ENCODE peak calls at places on chromosomes 4 and X, in nine cellular contexts. One of them, this sample, is unnamed.

GRCh38 chr4:56181140-56181950 is 205.9 kb downstream of the AASDH start:
- DNase-seq in nephron progenitor cell: no peak
- DNase-seq in CD8-positive, alpha-beta T cell: no peak
- DNase-seq in OCI-LY7: no peak
- DNase-seq in endothelial cell: no peak
- DNase-seq in Panc1: no peak
- DNase-seq in fibroblast of mammary gland: no peak
- DNase-seq in GM13976: no peak
- DNase-seq in neural crest cell: no peak
- DNase-seq in this sample: peak

GRCh38 chrX:24395775-24396174 is 35.3 kb downstream of the SUPT20HL1 start:
- DNase-seq in nephron progenitor cell: peak
- DNase-seq in CD8-positive, alpha-beta T cell: no peak
- DNase-seq in OCI-LY7: peak
- DNase-seq in endothelial cell: peak
- DNase-seq in Panc1: peak
- DNase-seq in fibroblast of mammary gland: peak
- DNase-seq in GM13976: peak
- DNase-seq in neural crest cell: peak
- DNase-seq in this sample: peak

GRCh38 chr4:10347281-10347795 is 109.9 kb downstream of the ZNF518B start:
- DNase-seq in nephron progenitor cell: no peak
- DNase-seq in CD8-positive, alpha-beta T cell: no peak
- DNase-seq in OCI-LY7: no peak
- DNase-seq in endothelial cell: no peak
- DNase-seq in Panc1: no peak
- DNase-seq in fibroblast of mammary gland: no peak
- DNase-seq in GM13976: no peak
- DNase-seq in neural crest cell: no peak
- DNase-seq in this sample: no peak

GRCh38 chr4:179625391-179625790 is 2183.2 kb upstream of the AGA start:
- DNase-seq in nephron progenitor cell: no peak
- DNase-seq in CD8-positive, alpha-beta T cell: no peak
- DNase-seq in OCI-LY7: no peak
- DNase-seq in endothelial cell: no peak
- DNase-seq in Panc1: no peak
- DNase-seq in fibroblast of mammary gland: peak
- DNase-seq in GM13976: no peak
- DNase-seq in neural crest cell: no peak
- DNase-seq in this sample: peak

GRCh38 chrX:103656623-103657022 is 27.8 kb downstream of the TCEAL1 start:
- DNase-seq in nephron progenitor cell: no peak
- DNase-seq in CD8-positive, alpha-beta T cell: no peak
- DNase-seq in OCI-LY7: no peak
- DNase-seq in endothelial cell: no peak
- DNase-seq in Panc1: peak
- DNase-seq in fibroblast of mammary gland: peak
- DNase-seq in GM13976: no peak
- DNase-seq in neural crest cell: no peak
- DNase-seq in this sample: no peak

GRCh38 chr4:6019316-6020263 is 1.4 kb upstream of the C4orf50 start:
- DNase-seq in nephron progenitor cell: peak
- DNase-seq in CD8-positive, alpha-beta T cell: no peak
- DNase-seq in OCI-LY7: peak
- DNase-seq in endothelial cell: peak
- DNase-seq in Panc1: peak
- DNase-seq in fibroblast of mammary gland: peak
- DNase-seq in GM13976: peak
- DNase-seq in neural crest cell: peak
- DNase-seq in this sample: peak

GRCh38 chr4:182189107-182189878 is 53.9 kb upstream of the TENM3 start:
- DNase-seq in nephron progenitor cell: peak
- DNase-seq in CD8-positive, alpha-beta T cell: no peak
- DNase-seq in OCI-LY7: no peak
- DNase-seq in endothelial cell: no peak
- DNase-seq in Panc1: no peak
- DNase-seq in fibroblast of mammary gland: peak
- DNase-seq in GM13976: no peak
- DNase-seq in neural crest cell: no peak
- DNase-seq in this sample: peak

GRCh38 chr4:76977731-76978350 is 28.3 kb downstream of the SEPTIN11 start:
- DNase-seq in nephron progenitor cell: no peak
- DNase-seq in CD8-positive, alpha-beta T cell: no peak
- DNase-seq in OCI-LY7: no peak
- DNase-seq in endothelial cell: no peak
- DNase-seq in Panc1: peak
- DNase-seq in fibroblast of mammary gland: peak
- DNase-seq in GM13976: no peak
- DNase-seq in neural crest cell: no peak
- DNase-seq in this sample: peak

GRCh38 chr4:57109847-57110634 is at the start of gene IGFBP7:
- DNase-seq in nephron progenitor cell: peak
- DNase-seq in CD8-positive, alpha-beta T cell: no peak
- DNase-seq in OCI-LY7: no peak
- DNase-seq in endothelial cell: peak
- DNase-seq in Panc1: no peak
- DNase-seq in fibroblast of mammary gland: no peak
- DNase-seq in GM13976: peak
- DNase-seq in neural crest cell: peak
- DNase-seq in this sample: peak

GRCh38 chrX:80812176-80812575 is 2.5 kb upstream of the BRWD3 start:
- DNase-seq in nephron progenitor cell: no peak
- DNase-seq in CD8-positive, alpha-beta T cell: no peak
- DNase-seq in OCI-LY7: peak
- DNase-seq in endothelial cell: peak
- DNase-seq in Panc1: no peak
- DNase-seq in fibroblast of mammary gland: no peak
- DNase-seq in GM13976: no peak
- DNase-seq in neural crest cell: no peak
- DNase-seq in this sample: peak

GRCh38 chrX:124358796-124359386 is 12.5 kb downstream of the SH2D1A start:
- DNase-seq in nephron progenitor cell: no peak
- DNase-seq in CD8-positive, alpha-beta T cell: no peak
- DNase-seq in OCI-LY7: no peak
- DNase-seq in endothelial cell: no peak
- DNase-seq in Panc1: no peak
- DNase-seq in fibroblast of mammary gland: no peak
- DNase-seq in GM13976: no peak
- DNase-seq in neural crest cell: no peak
- DNase-seq in this sample: no peak

GRCh38 chr4:81781824-81782223 is 310.1 kb upstream of the RASGEF1B start:
- DNase-seq in nephron progenitor cell: no peak
- DNase-seq in CD8-positive, alpha-beta T cell: no peak
- DNase-seq in OCI-LY7: no peak
- DNase-seq in endothelial cell: no peak
- DNase-seq in Panc1: no peak
- DNase-seq in fibroblast of mammary gland: no peak
- DNase-seq in GM13976: no peak
- DNase-seq in neural crest cell: no peak
- DNase-seq in this sample: no peak

GRCh38 chr4:181562399-181562798 is 680.8 kb upstream of the TENM3 start:
- DNase-seq in nephron progenitor cell: no peak
- DNase-seq in CD8-positive, alpha-beta T cell: no peak
- DNase-seq in OCI-LY7: no peak
- DNase-seq in endothelial cell: no peak
- DNase-seq in Panc1: no peak
- DNase-seq in fibroblast of mammary gland: no peak
- DNase-seq in GM13976: no peak
- DNase-seq in neural crest cell: no peak
- DNase-seq in this sample: no peak

GRCh38 chrX:109635151-109635550 is 10.2 kb upstream of the KCNE5 start:
- DNase-seq in nephron progenitor cell: peak
- DNase-seq in CD8-positive, alpha-beta T cell: no peak
- DNase-seq in OCI-LY7: peak
- DNase-seq in endothelial cell: no peak
- DNase-seq in Panc1: peak
- DNase-seq in fibroblast of mammary gland: peak
- DNase-seq in GM13976: no peak
- DNase-seq in neural crest cell: no peak
- DNase-seq in this sample: peak
- TF ChIP-seq CTCF in nephron progenitor cell: peak
- TF ChIP-seq CTCF in CD8-positive, alpha-beta T cell: no peak
- TF ChIP-seq CTCF in OCI-LY7: peak
- TF ChIP-seq CTCF in endothelial cell: peak
- TF ChIP-seq CTCF in Panc1: peak
- TF ChIP-seq CTCF in fibroblast of mammary gland: peak
- TF ChIP-seq CTCF in GM13976: no peak
- TF ChIP-seq CTCF in neural crest cell: peak
- TF ChIP-seq CTCF in this sample: peak

DNA sequence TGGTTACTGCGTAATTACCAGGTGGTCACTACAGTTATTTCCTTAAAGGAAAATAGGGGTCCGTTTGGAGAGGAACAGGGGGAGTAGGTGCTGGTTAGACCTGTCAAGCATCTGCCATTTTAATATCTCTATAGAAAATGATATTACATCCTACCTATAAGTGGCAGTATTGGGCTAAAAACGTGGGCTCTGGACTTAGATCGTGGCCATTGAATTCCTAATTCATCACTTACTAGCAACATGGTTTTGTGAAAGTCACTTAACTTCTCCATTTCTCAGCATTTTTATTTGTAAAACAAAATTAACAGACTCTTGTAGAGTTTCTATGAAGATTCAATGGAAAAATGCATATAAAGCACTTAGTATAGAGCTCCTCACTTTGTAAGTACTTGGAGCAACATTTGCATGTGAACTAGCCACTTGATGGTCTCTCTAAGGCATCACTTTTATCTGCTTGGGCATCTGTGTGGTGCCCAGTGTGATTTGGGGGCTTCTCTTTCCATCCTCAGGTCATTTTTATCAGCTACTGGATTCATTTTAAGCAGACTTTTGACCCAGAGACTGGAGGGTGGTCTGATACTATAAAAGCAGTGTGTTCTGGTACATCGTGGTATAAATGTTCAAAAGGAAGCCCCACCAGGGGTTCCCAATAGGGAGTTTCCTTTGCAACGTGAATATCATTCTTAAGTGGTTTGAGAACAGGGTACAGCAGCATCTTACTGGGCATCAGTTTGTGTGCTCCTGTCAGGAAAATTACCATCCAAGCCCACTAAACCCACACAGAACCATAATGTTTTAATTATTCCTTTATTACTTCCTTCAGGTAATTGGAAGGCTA is 42.7 kb upstream of the RASSF6 start:
- DNase-seq in nephron progenitor cell: no peak
- DNase-seq in CD8-positive, alpha-beta T cell: no peak
- DNase-seq in OCI-LY7: peak
- DNase-seq in endothelial cell: no peak
- DNase-seq in Panc1: no peak
- DNase-seq in fibroblast of mammary gland: peak
- DNase-seq in GM13976: peak
- DNase-seq in neural crest cell: no peak
- DNase-seq in this sample: peak
- TF ChIP-seq CTCF in nephron progenitor cell: no peak
- TF ChIP-seq CTCF in CD8-positive, alpha-beta T cell: no peak
- TF ChIP-seq CTCF in OCI-LY7: peak
- TF ChIP-seq CTCF in endothelial cell: peak
- TF ChIP-seq CTCF in Panc1: peak
- TF ChIP-seq CTCF in fibroblast of mammary gland: peak
- TF ChIP-seq CTCF in GM13976: peak
- TF ChIP-seq CTCF in neural crest cell: peak
- TF ChIP-seq CTCF in this sample: peak

DNA sequence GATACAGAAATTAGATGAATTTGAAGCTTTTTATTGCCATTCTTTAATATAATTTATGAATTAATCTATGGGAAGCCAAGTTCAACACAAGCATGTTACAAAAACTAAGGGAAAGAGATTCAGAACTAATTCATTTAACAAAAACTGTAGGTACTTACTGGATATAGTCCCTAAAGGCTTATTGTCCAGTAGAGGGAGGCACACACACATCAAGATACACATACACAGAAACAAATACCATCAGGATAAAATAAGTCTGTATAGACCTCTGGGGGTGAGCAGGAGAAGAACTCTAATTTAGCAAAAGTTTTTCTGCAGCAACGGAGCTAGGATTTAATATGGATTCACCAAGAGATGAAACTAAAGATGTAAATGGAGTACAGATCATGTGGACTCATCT is 83.0 kb upstream of the IL13RA1 start:
- DNase-seq in nephron progenitor cell: no peak
- DNase-seq in CD8-positive, alpha-beta T cell: no peak
- DNase-seq in OCI-LY7: peak
- DNase-seq in endothelial cell: no peak
- DNase-seq in Panc1: peak
- DNase-seq in fibroblast of mammary gland: peak
- DNase-seq in GM13976: peak
- DNase-seq in neural crest cell: no peak
- DNase-seq in this sample: peak
- TF ChIP-seq CTCF in nephron progenitor cell: no peak
- TF ChIP-seq CTCF in CD8-positive, alpha-beta T cell: no peak
- TF ChIP-seq CTCF in OCI-LY7: peak
- TF ChIP-seq CTCF in endothelial cell: peak
- TF ChIP-seq CTCF in Panc1: peak
- TF ChIP-seq CTCF in fibroblast of mammary gland: peak
- TF ChIP-seq CTCF in GM13976: no peak
- TF ChIP-seq CTCF in neural crest cell: peak
- TF ChIP-seq CTCF in this sample: peak

GRCh38 chr4:97912151-97912550 is 231.1 kb downstream of the STPG2 start:
- DNase-seq in nephron progenitor cell: no peak
- DNase-seq in CD8-positive, alpha-beta T cell: no peak
- DNase-seq in OCI-LY7: no peak
- DNase-seq in endothelial cell: no peak
- DNase-seq in Panc1: no peak
- DNase-seq in fibroblast of mammary gland: no peak
- DNase-seq in GM13976: no peak
- DNase-seq in neural crest cell: no peak
- DNase-seq in this sample: no peak

GRCh38 chr4:97910005-97910404 is 233.3 kb downstream of the STPG2 start:
- DNase-seq in nephron progenitor cell: no peak
- DNase-seq in CD8-positive, alpha-beta T cell: no peak
- DNase-seq in OCI-LY7: peak
- DNase-seq in endothelial cell: no peak
- DNase-seq in Panc1: no peak
- DNase-seq in fibroblast of mammary gland: no peak
- DNase-seq in GM13976: no peak
- DNase-seq in neural crest cell: no peak
- DNase-seq in this sample: no peak

GRCh38 chr4:97917115-97917514 is 226.2 kb downstream of the STPG2 start:
- DNase-seq in nephron progenitor cell: no peak
- DNase-seq in CD8-positive, alpha-beta T cell: no peak
- DNase-seq in OCI-LY7: no peak
- DNase-seq in endothelial cell: no peak
- DNase-seq in Panc1: no peak
- DNase-seq in fibroblast of mammary gland: no peak
- DNase-seq in GM13976: no peak
- DNase-seq in neural crest cell: no peak
- DNase-seq in this sample: no peak

DNA sequence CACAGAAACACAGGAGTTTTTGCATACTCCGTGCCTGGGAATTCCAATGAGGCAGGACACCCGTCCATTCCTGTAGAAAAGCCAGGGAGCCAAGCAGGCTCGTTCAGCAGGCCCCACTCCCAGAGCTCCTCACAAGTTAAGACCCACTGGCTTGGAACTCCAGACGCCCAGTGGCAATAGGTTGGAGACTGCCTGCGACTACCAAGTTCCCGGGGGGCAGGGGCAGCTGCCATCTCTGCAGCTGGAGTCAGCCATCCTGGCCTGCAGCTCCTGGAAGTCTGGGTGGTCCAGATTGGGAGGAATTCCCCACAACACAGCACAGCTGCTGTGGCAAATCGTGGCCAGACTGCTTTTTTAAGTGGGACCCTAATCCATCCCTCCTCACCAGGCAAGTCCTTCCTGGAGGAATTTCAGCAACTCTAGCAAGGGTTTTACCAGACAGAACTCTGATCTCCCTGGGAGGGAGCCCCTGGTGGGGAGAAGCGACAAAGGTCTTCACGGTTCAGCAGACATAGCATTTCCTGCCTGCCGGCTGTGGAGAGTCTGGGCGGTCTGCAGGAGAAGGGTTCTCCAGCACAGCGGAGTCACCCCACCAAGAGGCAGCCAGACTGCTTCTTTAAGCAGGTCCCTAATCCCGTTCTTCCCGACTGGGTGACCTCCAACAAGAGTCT is 231.9 kb downstream of the STPG2 start:
- DNase-seq in nephron progenitor cell: peak
- DNase-seq in CD8-positive, alpha-beta T cell: no peak
- DNase-seq in OCI-LY7: no peak
- DNase-seq in endothelial cell: no peak
- DNase-seq in Panc1: no peak
- DNase-seq in fibroblast of mammary gland: no peak
- DNase-seq in GM13976: no peak
- DNase-seq in neural crest cell: no peak
- DNase-seq in this sample: no peak
- TF ChIP-seq CTCF in nephron progenitor cell: peak
- TF ChIP-seq CTCF in CD8-positive, alpha-beta T cell: no peak
- TF ChIP-seq CTCF in OCI-LY7: no peak
- TF ChIP-seq CTCF in endothelial cell: no peak
- TF ChIP-seq CTCF in Panc1: no peak
- TF ChIP-seq CTCF in fibroblast of mammary gland: no peak
- TF ChIP-seq CTCF in GM13976: no peak
- TF ChIP-seq CTCF in neural crest cell: no peak
- TF ChIP-seq CTCF in this sample: no peak